ENCODE peak calls at places on chromosomes 11 and 22, in four cellular contexts. R, V, N and T are unnamed samples.

GRCh38 chr22:44702479-44703219 is 645 bp downstream of the PRR5 start:
- DNase-seq in R (no peak), V (no peak), N (no peak), T (peak)

GRCh38 chr11:12224537-12224893 is 114.1 kb downstream of the MICAL2 start:
- DNase-seq in R (peak), V (no peak), N (peak), T (no peak)

GRCh38 chr22:41261541-41262249 is 21.0 kb upstream of the CHADL start:
- DNase-seq in R (no peak), V (no peak), N (no peak), T (no peak)

GRCh38 chr11:65551572-65552398 is 6.4 kb downstream of the LTBP3 start:
- DNase-seq in R (no peak), V (peak), N (no peak), T (peak)

GRCh38 chr11:69848196-69848595 is 29.0 kb upstream of the FGF3 start:
- DNase-seq in R (peak), V (no peak), N (no peak), T (no peak)

GRCh38 chr22:25085930-25086901 is 113.4 kb upstream of the CRYBB3 start:
- DNase-seq in R (no peak), V (no peak), N (no peak), T (no peak)

GRCh38 chr11:60872952-60873524 is 5.7 kb downstream of the ZP1 start:
- DNase-seq in R (peak), V (no peak), N (no peak), T (no peak)

GRCh38 chr11:101885631-101886030 is 29.2 kb upstream of the CEP126 start:
- DNase-seq in R (no peak), V (no peak), N (no peak), T (no peak)

GRCh38 chr11:61854966-61855714 is 27.0 kb downstream of the FADS2 start:
- DNase-seq in R (no peak), V (no peak), N (no peak), T (no peak)

GRCh38 chr11:17769218-17769617 is 34.6 kb downstream of the KCNC1 start:
- DNase-seq in R (no peak), V (no peak), N (no peak), T (no peak)

GRCh38 chr22:45105281-45105700 is 58.4 kb upstream of the NUP50 start:
- DNase-seq in R (no peak), V (no peak), N (no peak), T (peak)

GRCh38 chr11:35541621-35542375 is 16.4 kb upstream of the PAMR1 start:
- DNase-seq in R (no peak), V (no peak), N (no peak), T (no peak)

GRCh38 chr11:33564856-33565453 is 135.7 kb downstream of the C11orf91 start:
- DNase-seq in R (no peak), V (no peak), N (no peak), T (no peak)

GRCh38 chr11:130689222-130689908 is 226.9 kb downstream of the SNX19 start:
- DNase-seq in R (no peak), V (no peak), N (peak), T (no peak)

GRCh38 chr11:62124186-62125113 is 639 bp downstream of the INCENP start:
- DNase-seq in R (no peak), V (peak), N (no peak), T (peak)

GRCh38 chr11:14369598-14369997 is 10.6 kb upstream of the RRAS2 start:
- DNase-seq in R (no peak), V (no peak), N (no peak), T (no peak)

GRCh38 chr22:23094695-23095466 is 24.6 kb downstream of the GNAZ start:
- DNase-seq in R (no peak), V (peak), N (no peak), T (no peak)

GRCh38 chr22:24006207-24006913 is 1.1 kb upstream of the GSTT4 start:
- DNase-seq in R (no peak), V (no peak), N (no peak), T (peak)

GRCh38 chr11:86688398-86689179 is 16.2 kb upstream of the ME3 start:
- DNase-seq in R (no peak), V (no peak), N (no peak), T (no peak)

GRCh38 chr11:118752654-118753053 is 38.3 kb downstream of the DDX6 start:
- DNase-seq in R (no peak), V (no peak), N (no peak), T (no peak)

GRCh38 chr11:45924036-45924915 is 1.8 kb downstream of the LARGE2 start:
- DNase-seq in R (no peak), V (no peak), N (no peak), T (no peak)